ENCODE peak calls at places on chromosomes 4 and X, in seven cellular contexts. One of them, this sample, is unnamed.
A peak's percentile ranks its signal among the peaks of the same experiment; 100 is the strongest.

GRCh38 chr4:144575181-144575580 is 70.8 kb upstream of the HHIP start:
- DNase-seq in fibroblast of mammary gland: peak; percentile 44
- DNase-seq in sigmoid colon: no peak
- DNase-seq in BE2C: no peak
- DNase-seq in A549: no peak
- DNase-seq in aorta: no peak
- DNase-seq in GM06990: no peak
- DNase-seq in this sample: peak; percentile 58

GRCh38 chr4:5895287-5895686 is 2.4 kb upstream of the CRMP1 start:
- DNase-seq in fibroblast of mammary gland: no peak
- DNase-seq in sigmoid colon: no peak
- DNase-seq in BE2C: no peak
- DNase-seq in A549: no peak
- DNase-seq in aorta: no peak
- DNase-seq in GM06990: no peak
- DNase-seq in this sample: no peak

GRCh38 chrX:110415440-110416167 is 57.0 kb downstream of the RTL9 start:
- DNase-seq in fibroblast of mammary gland: peak; percentile 83
- DNase-seq in sigmoid colon: no peak
- DNase-seq in BE2C: no peak
- DNase-seq in A549: no peak
- DNase-seq in aorta: no peak
- DNase-seq in GM06990: no peak
- DNase-seq in this sample: no peak

GRCh38 chr4:39526283-39526682 is 956 bp downstream of the UGDH start:
- DNase-seq in fibroblast of mammary gland: no peak
- DNase-seq in sigmoid colon: no peak
- DNase-seq in BE2C: no peak
- DNase-seq in A549: no peak
- DNase-seq in aorta: no peak
- DNase-seq in GM06990: no peak
- DNase-seq in this sample: no peak

GRCh38 chr4:184387351-184387750 is 87.0 kb downstream of the IRF2 start:
- DNase-seq in fibroblast of mammary gland: no peak
- DNase-seq in sigmoid colon: no peak
- DNase-seq in BE2C: no peak
- DNase-seq in A549: no peak
- DNase-seq in aorta: no peak
- DNase-seq in GM06990: no peak
- DNase-seq in this sample: no peak

GRCh38 chr4:123699823-123700822 is 303.5 kb downstream of the SPRY1 start:
- DNase-seq in fibroblast of mammary gland: peak; percentile 94
- DNase-seq in sigmoid colon: no peak
- DNase-seq in BE2C: no peak
- DNase-seq in A549: no peak
- DNase-seq in aorta: no peak
- DNase-seq in GM06990: no peak
- DNase-seq in this sample: peak; percentile 90

GRCh38 chr4:152935138-152935537 is 985 bp upstream of the FHDC1 start:
- DNase-seq in fibroblast of mammary gland: no peak
- DNase-seq in sigmoid colon: no peak
- DNase-seq in BE2C: no peak
- DNase-seq in A549: peak; percentile 18
- DNase-seq in aorta: no peak
- DNase-seq in GM06990: no peak
- DNase-seq in this sample: no peak

GRCh38 chrX:42748067-42748850 is 29.7 kb downstream of the PPP1R2C start:
- DNase-seq in fibroblast of mammary gland: peak; percentile 53
- DNase-seq in sigmoid colon: no peak
- DNase-seq in BE2C: no peak
- DNase-seq in A549: no peak
- DNase-seq in aorta: no peak
- DNase-seq in GM06990: no peak
- DNase-seq in this sample: peak; percentile 59

GRCh38 chrX:129748265-129748664 is 9.5 kb downstream of the XPNPEP2 start:
- DNase-seq in fibroblast of mammary gland: peak; percentile 97
- DNase-seq in sigmoid colon: peak; percentile 75
- DNase-seq in BE2C: no peak
- DNase-seq in A549: no peak
- DNase-seq in aorta: no peak
- DNase-seq in GM06990: no peak
- DNase-seq in this sample: peak; percentile 86

GRCh38 chrX:133923113-133923512 is 62.3 kb downstream of the GPC3 start:
- DNase-seq in fibroblast of mammary gland: no peak
- DNase-seq in sigmoid colon: no peak
- DNase-seq in BE2C: no peak
- DNase-seq in A549: no peak
- DNase-seq in aorta: no peak
- DNase-seq in GM06990: no peak
- DNase-seq in this sample: no peak

GRCh38 chrX:123860506-123860840 is 620 bp downstream of the XIAP start:
- DNase-seq in fibroblast of mammary gland: no peak
- DNase-seq in sigmoid colon: no peak
- DNase-seq in BE2C: no peak
- DNase-seq in A549: peak; percentile 36
- DNase-seq in aorta: no peak
- DNase-seq in GM06990: no peak
- DNase-seq in this sample: no peak

GRCh38 chrX:152306331-152306730 is 144.8 kb downstream of the GABRA3 start:
- DNase-seq in fibroblast of mammary gland: no peak
- DNase-seq in sigmoid colon: no peak
- DNase-seq in BE2C: no peak
- DNase-seq in A549: no peak
- DNase-seq in aorta: no peak
- DNase-seq in GM06990: no peak
- DNase-seq in this sample: no peak

GRCh38 chr4:38308728-38309315 is 348.6 kb downstream of the PTTG2 start:
- DNase-seq in fibroblast of mammary gland: peak; percentile 65
- DNase-seq in sigmoid colon: no peak
- DNase-seq in BE2C: no peak
- DNase-seq in A549: no peak
- DNase-seq in aorta: no peak
- DNase-seq in GM06990: no peak
- DNase-seq in this sample: no peak

GRCh38 chr4:87570290-87570689 is 38.0 kb upstream of the DSPP start:
- DNase-seq in fibroblast of mammary gland: no peak
- DNase-seq in sigmoid colon: no peak
- DNase-seq in BE2C: no peak
- DNase-seq in A549: no peak
- DNase-seq in aorta: no peak
- DNase-seq in GM06990: no peak
- DNase-seq in this sample: no peak

GRCh38 chr4:181957088-181957487 is 286.1 kb upstream of the TENM3 start:
- DNase-seq in fibroblast of mammary gland: peak; percentile 82
- DNase-seq in sigmoid colon: no peak
- DNase-seq in BE2C: no peak
- DNase-seq in A549: no peak
- DNase-seq in aorta: no peak
- DNase-seq in GM06990: no peak
- DNase-seq in this sample: peak; percentile 92

GRCh38 chrX:103533428-103534216 is 14.3 kb upstream of the RAB40A start:
- DNase-seq in fibroblast of mammary gland: peak; percentile 76
- DNase-seq in sigmoid colon: peak; percentile 89
- DNase-seq in BE2C: peak; percentile 59
- DNase-seq in A549: peak; percentile 8
- DNase-seq in aorta: peak; percentile 89
- DNase-seq in GM06990: no peak
- DNase-seq in this sample: no peak

GRCh38 chr4:53734584-53735363 is 143.5 kb upstream of the LNX1 start:
- DNase-seq in fibroblast of mammary gland: peak; percentile 85
- DNase-seq in sigmoid colon: no peak
- DNase-seq in BE2C: no peak
- DNase-seq in A549: no peak
- DNase-seq in aorta: no peak
- DNase-seq in GM06990: no peak
- DNase-seq in this sample: peak; percentile 65

GRCh38 chr4:156771171-156771837 is 200.3 kb downstream of the PDGFC start:
- DNase-seq in fibroblast of mammary gland: peak; percentile 85
- DNase-seq in sigmoid colon: no peak
- DNase-seq in BE2C: no peak
- DNase-seq in A549: no peak
- DNase-seq in aorta: no peak
- DNase-seq in GM06990: no peak
- DNase-seq in this sample: peak; percentile 86

GRCh38 chr4:26059391-26060154 is 145.6 kb downstream of the SMIM20 start:
- DNase-seq in fibroblast of mammary gland: no peak
- DNase-seq in sigmoid colon: no peak
- DNase-seq in BE2C: no peak
- DNase-seq in A549: no peak
- DNase-seq in aorta: no peak
- DNase-seq in GM06990: no peak
- DNase-seq in this sample: no peak

GRCh38 chr4:143641406-143641805 is 59.1 kb downstream of the FREM3 start:
- DNase-seq in fibroblast of mammary gland: no peak
- DNase-seq in sigmoid colon: no peak
- DNase-seq in BE2C: no peak
- DNase-seq in A549: no peak
- DNase-seq in aorta: no peak
- DNase-seq in GM06990: no peak
- DNase-seq in this sample: no peak

GRCh38 chr4:155616112-155616511 is 50.5 kb upstream of the GUCY1A1 start:
- DNase-seq in fibroblast of mammary gland: no peak
- DNase-seq in sigmoid colon: no peak
- DNase-seq in BE2C: no peak
- DNase-seq in A549: no peak
- DNase-seq in aorta: no peak
- DNase-seq in GM06990: no peak
- DNase-seq in this sample: no peak

GRCh38 chr4:155618183-155618838 is 48.3 kb upstream of the GUCY1A1 start:
- DNase-seq in fibroblast of mammary gland: peak; percentile 23
- DNase-seq in sigmoid colon: no peak
- DNase-seq in BE2C: no peak
- DNase-seq in A549: no peak
- DNase-seq in aorta: no peak
- DNase-seq in GM06990: no peak
- DNase-seq in this sample: no peak

GRCh38 chr4:155615054-155615887 is 51.4 kb upstream of the GUCY1A1 start:
- DNase-seq in fibroblast of mammary gland: no peak
- DNase-seq in sigmoid colon: no peak
- DNase-seq in BE2C: no peak
- DNase-seq in A549: no peak
- DNase-seq in aorta: no peak
- DNase-seq in GM06990: no peak
- DNase-seq in this sample: no peak

GRCh38 chr4:155614111-155614762 is 52.4 kb upstream of the GUCY1A1 start:
- DNase-seq in fibroblast of mammary gland: no peak
- DNase-seq in sigmoid colon: no peak
- DNase-seq in BE2C: no peak
- DNase-seq in A549: no peak
- DNase-seq in aorta: no peak
- DNase-seq in GM06990: no peak
- DNase-seq in this sample: no peak

GRCh38 chr4:155617312-155617711 is 49.3 kb upstream of the GUCY1A1 start:
- DNase-seq in fibroblast of mammary gland: no peak
- DNase-seq in sigmoid colon: no peak
- DNase-seq in BE2C: no peak
- DNase-seq in A549: no peak
- DNase-seq in aorta: no peak
- DNase-seq in GM06990: no peak
- DNase-seq in this sample: no peak
- H3K4me3 ChIP-seq in fibroblast of mammary gland: no peak overlapping the region
- H3K4me3 ChIP-seq in sigmoid colon: no peak overlapping the region
- H3K4me3 ChIP-seq in BE2C: no peak overlapping the region
- H3K4me3 ChIP-seq in A549: no peak overlapping the region
- H3K4me3 ChIP-seq in aorta: no peak overlapping the region
- H3K4me3 ChIP-seq in GM06990: no peak overlapping the region
- H3K4me3 ChIP-seq in this sample: no peak overlapping the region

DNA sequence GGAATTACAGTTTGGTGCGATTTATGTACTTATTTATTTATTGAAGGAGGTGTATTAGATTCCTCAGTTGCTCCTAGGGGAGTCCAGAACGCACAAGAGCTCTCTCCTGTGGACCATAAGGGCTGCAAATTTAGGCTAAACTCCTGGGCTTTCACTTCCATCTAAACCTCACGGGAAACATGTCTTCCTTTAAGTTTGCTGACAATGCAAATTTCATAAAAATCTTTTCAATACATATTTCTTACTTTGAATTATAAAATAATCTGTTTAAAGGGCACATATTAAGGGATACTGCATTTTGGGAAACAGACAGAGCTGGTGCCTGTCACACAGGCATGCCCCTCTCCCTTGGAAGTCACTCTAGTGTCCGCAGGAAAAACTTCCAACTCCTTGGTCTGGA is 438.0 kb upstream of the CPEB2 start:
- DNase-seq in fibroblast of mammary gland: no peak
- DNase-seq in sigmoid colon: no peak
- DNase-seq in BE2C: no peak
- DNase-seq in A549: no peak
- DNase-seq in aorta: no peak
- DNase-seq in GM06990: no peak
- DNase-seq in this sample: no peak
- H3K4me3 ChIP-seq in fibroblast of mammary gland: no peak overlapping the region
- H3K4me3 ChIP-seq in sigmoid colon: no peak overlapping the region
- H3K4me3 ChIP-seq in BE2C: no peak overlapping the region
- H3K4me3 ChIP-seq in A549: no peak overlapping the region
- H3K4me3 ChIP-seq in aorta: no peak overlapping the region
- H3K4me3 ChIP-seq in GM06990: no peak overlapping the region
- H3K4me3 ChIP-seq in this sample: no peak overlapping the region

GRCh38 chr4:74449571-74450297 is 4.8 kb downstream of the AREG start:
- DNase-seq in fibroblast of mammary gland: peak; percentile 61
- DNase-seq in sigmoid colon: no peak
- DNase-seq in BE2C: no peak
- DNase-seq in A549: no peak
- DNase-seq in aorta: no peak
- DNase-seq in GM06990: no peak
- DNase-seq in this sample: peak; percentile 33
- H3K4me3 ChIP-seq in fibroblast of mammary gland: no peak overlapping the region
- H3K4me3 ChIP-seq in sigmoid colon: no peak overlapping the region
- H3K4me3 ChIP-seq in BE2C: no peak overlapping the region
- H3K4me3 ChIP-seq in A549: peak overlapping the region; percentile 86
- H3K4me3 ChIP-seq in aorta: no peak overlapping the region
- H3K4me3 ChIP-seq in GM06990: no peak overlapping the region
- H3K4me3 ChIP-seq in this sample: no peak overlapping the region

GRCh38 chr4:137535718-137536117 is 3.4 kb upstream of the PCDH18 start:
- DNase-seq in fibroblast of mammary gland: no peak
- DNase-seq in sigmoid colon: no peak
- DNase-seq in BE2C: no peak
- DNase-seq in A549: no peak
- DNase-seq in aorta: no peak
- DNase-seq in GM06990: no peak
- DNase-seq in this sample: no peak

GRCh38 chr4:137531951-137532868 is at the start of gene PCDH18:
- DNase-seq in fibroblast of mammary gland: peak; percentile 98
- DNase-seq in sigmoid colon: peak; percentile 97
- DNase-seq in BE2C: peak; percentile 83
- DNase-seq in A549: no peak
- DNase-seq in aorta: peak; percentile 94
- DNase-seq in GM06990: no peak
- DNase-seq in this sample: peak; percentile 96

GRCh38 chr4:137532869-137533236 is 559 bp upstream of the PCDH18 start:
- DNase-seq in fibroblast of mammary gland: no peak
- DNase-seq in sigmoid colon: no peak
- DNase-seq in BE2C: no peak
- DNase-seq in A549: no peak
- DNase-seq in aorta: no peak
- DNase-seq in GM06990: no peak
- DNase-seq in this sample: peak; percentile 35

GRCh38 chr4:137534516-137534915 is 2.2 kb upstream of the PCDH18 start:
- DNase-seq in fibroblast of mammary gland: peak; percentile 55
- DNase-seq in sigmoid colon: no peak
- DNase-seq in BE2C: no peak
- DNase-seq in A549: no peak
- DNase-seq in aorta: no peak
- DNase-seq in GM06990: no peak
- DNase-seq in this sample: peak; percentile 55

GRCh38 chr4:137533855-137534254 is 1.6 kb upstream of the PCDH18 start:
- DNase-seq in fibroblast of mammary gland: no peak
- DNase-seq in sigmoid colon: no peak
- DNase-seq in BE2C: no peak
- DNase-seq in A549: no peak
- DNase-seq in aorta: no peak
- DNase-seq in GM06990: no peak
- DNase-seq in this sample: no peak
- H3K4me3 ChIP-seq in fibroblast of mammary gland: peak overlapping the region; percentile 30
- H3K4me3 ChIP-seq in sigmoid colon: peak overlapping the region; percentile 61
- H3K4me3 ChIP-seq in BE2C: no peak overlapping the region
- H3K4me3 ChIP-seq in A549: no peak overlapping the region
- H3K4me3 ChIP-seq in aorta: no peak overlapping the region
- H3K4me3 ChIP-seq in GM06990: no peak overlapping the region
- H3K4me3 ChIP-seq in this sample: peak overlapping the region; percentile 79